ENCODE peak calls at places on chromosome 22, in eight cellular contexts. Y is ELR, R is BJ, M is AG04450, J is fibroblast of lung, U is activated gamma-delta T cell treated with Interleukin-2 at 50 U/mL for 16 hours, C is GM12865, Q is A549. P is an unnamed sample.
A peak's percentile ranks its signal among the peaks of the same experiment; 100 is the strongest.

GRCh38 chr22:46614070-46614931 is 5.9 kb upstream of the GRAMD4 start:
- DNase-seq in Y (no peak), R (no peak), J (no peak), M (no peak), U (peak; percentile 75), Q (no peak), C (peak; percentile 82), P (peak; percentile 76)

GRCh38 chr22:33361581-33361980 is 303.4 kb upstream of the SYN3 start:
- DNase-seq in U (no peak), J (no peak), Q (peak; percentile 33), Y (no peak), C (no peak), M (no peak), R (no peak), P (no peak)

GRCh38 chr22:37270928-37271650 is 11.2 kb upstream of the CYTH4 start:
- DNase-seq in Y (peak; percentile 63), C (no peak), R (no peak), J (peak; percentile 14), U (no peak), Q (no peak), M (no peak), P (no peak)

GRCh38 chr22:44422742-44423370 is 75.2 kb downstream of the RTL6 start:
- DNase-seq in R (no peak), J (no peak), Q (no peak), C (no peak), U (no peak), Y (no peak), M (no peak), P (no peak)

GRCh38 chr22:42270178-42270511 is 308 bp downstream of the TCF20 start:
- DNase-seq in Q (peak; percentile 22), J (no peak), M (no peak), R (no peak), C (peak; percentile 41), U (peak; percentile 18), Y (peak; percentile 32), P (no peak)

GRCh38 chr22:44384981-44385610 is 72.3 kb upstream of the SHISAL1 start:
- DNase-seq in U (no peak), J (no peak), Q (no peak), C (no peak), R (no peak), Y (no peak), M (no peak), P (no peak)

GRCh38 chr22:42347281-42347824 is 76.9 kb upstream of the TCF20 start:
- DNase-seq in Q (no peak), U (no peak), C (no peak), J (no peak), Y (no peak), R (no peak), M (no peak), P (no peak)

GRCh38 chr22:27431896-27432295 is 369.7 kb downstream of the MN1 start:
- DNase-seq in U (no peak), M (no peak), R (no peak), Q (peak; percentile 20), J (no peak), Y (no peak), C (no peak), P (no peak)

GRCh38 chr22:22099833-22100812 is 117.5 kb upstream of the TOP3B start:
- DNase-seq in J (no peak), Y (peak; percentile 48), U (no peak), Q (no peak), R (no peak), M (no peak), C (peak; percentile 5), P (no peak)

GRCh38 chr22:46286006-46286405 is 10.7 kb upstream of the GTSE1 start:
- DNase-seq in M (no peak), C (no peak), R (no peak), Y (no peak), Q (no peak), J (no peak), U (no peak), P (no peak)

GRCh38 chr22:29041408-29041807 is 20.2 kb downstream of the C22orf31 start:
- DNase-seq in J (peak; percentile 47), R (no peak), Y (peak; percentile 66), M (no peak), C (no peak), Q (no peak), U (no peak), P (no peak)

GRCh38 chr22:48263791-48264351 is 1501.4 kb downstream of the TBC1D22A start:
- DNase-seq in M (no peak), U (no peak), Y (no peak), C (no peak), J (no peak), R (no peak), Q (no peak), P (no peak)

GRCh38 chr22:18998998-18999397 is 62.9 kb upstream of the PRODH start:
- DNase-seq in U (no peak), R (no peak), Y (peak; percentile 20), J (no peak), Q (no peak), C (no peak), M (no peak), P (no peak)

GRCh38 chr22:31087744-31088215 is 6.7 kb downstream of the SMTN start:
- DNase-seq in M (no peak), R (no peak), Y (no peak), C (no peak), U (no peak), Q (no peak), J (no peak), P (no peak)

GRCh38 chr22:46587492-46588278 is 32.5 kb upstream of the GRAMD4 start:
- DNase-seq in M (no peak), J (no peak), Q (no peak), R (no peak), U (peak; percentile 25), C (peak; percentile 80), Y (no peak), P (no peak)